ENCODE peak calls at places on chromosomes 11 and 22, in five cellular contexts. G is cardiac fibroblast, U is mammary epithelial cell, T is AG10803, V is heart right ventricle. N is an unnamed sample.

GRCh38 chr11:67381244-67381972 is 8.0 kb upstream of the CLCF1 start:
- DNase-seq in U (no peak), V (no peak), T (no peak), G (no peak), N (no peak)

GRCh38 chr11:12220305-12220704 is 109.9 kb downstream of the MICAL2 start:
- DNase-seq in V (peak), T (no peak), U (no peak), G (no peak), N (no peak)

GRCh38 chr11:94125408-94126120 is 3.1 kb upstream of the PANX1 start:
- DNase-seq in G (no peak), U (no peak), T (peak), V (no peak), N (no peak)

GRCh38 chr11:67349457-67349856 is 3.9 kb downstream of the POLD4 start:
- DNase-seq in V (no peak), U (no peak), G (no peak), T (no peak), N (no peak)

GRCh38 chr11:72446929-72447753 is 12.8 kb upstream of the CLPB start:
- DNase-seq in T (peak), V (peak), U (peak), G (peak), N (peak)

GRCh38 chr11:31797227-31798056 is 13.7 kb downstream of the PAX6 start:
- DNase-seq in V (no peak), T (no peak), G (no peak), U (no peak), N (no peak)

GRCh38 chr11:6646631-6647281 is 8.9 kb downstream of the DCHS1 start:
- DNase-seq in T (peak), V (peak), G (peak), U (no peak), N (peak)

GRCh38 chr11:104090767-104091166 is 54.3 kb downstream of the DDI1 start:
- DNase-seq in U (no peak), V (no peak), G (no peak), T (peak), N (no peak)

GRCh38 chr11:116108161-116108560 is 603.9 kb upstream of the CADM1 start:
- DNase-seq in U (no peak), T (no peak), G (no peak), V (no peak), N (no peak)

GRCh38 chr22:30313527-30314385 is 13.0 kb downstream of the TBC1D10A start:
- DNase-seq in V (no peak), U (peak), T (no peak), G (no peak), N (no peak)

GRCh38 chr22:23182289-23183106 is 2.2 kb downstream of the BCR start:
- DNase-seq in T (no peak), V (no peak), U (peak), G (no peak), N (peak)

GRCh38 chr11:34277166-34277565 is 80.6 kb downstream of the ABTB2 start:
- DNase-seq in V (no peak), T (no peak), U (no peak), G (no peak), N (no peak)

GRCh38 chr11:47109882-47110281 is 66.8 kb downstream of the ARFGAP2 start:
- DNase-seq in G (no peak), T (peak), U (no peak), V (no peak), N (no peak)

GRCh38 chr22:42991010-42991651 is 23.8 kb downstream of the PACSIN2 start:
- DNase-seq in G (peak), T (peak), V (no peak), U (peak), N (peak)

GRCh38 chr22:37753746-37754145 is 54.0 kb upstream of the GCAT start:
- DNase-seq in G (no peak), T (no peak), V (no peak), U (no peak), N (no peak)

GRCh38 chr11:15714641-15715399 is 600.1 kb downstream of the INSC start:
- DNase-seq in U (no peak), T (no peak), G (no peak), V (no peak), N (peak)

GRCh38 chr11:62266558-62266957 is 3.4 kb upstream of the SCGB2A2 start:
- DNase-seq in V (no peak), U (no peak), G (peak), T (no peak), N (peak)

GRCh38 chr11:32050256-32050655 is 40.6 kb upstream of the RCN1 start:
- DNase-seq in T (no peak), V (no peak), U (no peak), G (no peak), N (no peak)

GRCh38 chr11:2472428-2473186 is 27.8 kb downstream of the KCNQ1 start:
- DNase-seq in G (no peak), U (no peak), V (no peak), T (no peak), N (no peak)

GRCh38 chr11:2473361-2474058 is 28.7 kb downstream of the KCNQ1 start:
- DNase-seq in U (no peak), T (no peak), V (no peak), G (no peak), N (no peak)

GRCh38 chr11:2471804-2472096 is 26.9 kb downstream of the KCNQ1 start:
- DNase-seq in G (no peak), T (no peak), U (no peak), V (no peak), N (no peak)

GRCh38 chr11:2470495-2470894 is 25.7 kb downstream of the KCNQ1 start:
- DNase-seq in G (no peak), U (no peak), V (no peak), T (no peak), N (no peak)

DNA sequence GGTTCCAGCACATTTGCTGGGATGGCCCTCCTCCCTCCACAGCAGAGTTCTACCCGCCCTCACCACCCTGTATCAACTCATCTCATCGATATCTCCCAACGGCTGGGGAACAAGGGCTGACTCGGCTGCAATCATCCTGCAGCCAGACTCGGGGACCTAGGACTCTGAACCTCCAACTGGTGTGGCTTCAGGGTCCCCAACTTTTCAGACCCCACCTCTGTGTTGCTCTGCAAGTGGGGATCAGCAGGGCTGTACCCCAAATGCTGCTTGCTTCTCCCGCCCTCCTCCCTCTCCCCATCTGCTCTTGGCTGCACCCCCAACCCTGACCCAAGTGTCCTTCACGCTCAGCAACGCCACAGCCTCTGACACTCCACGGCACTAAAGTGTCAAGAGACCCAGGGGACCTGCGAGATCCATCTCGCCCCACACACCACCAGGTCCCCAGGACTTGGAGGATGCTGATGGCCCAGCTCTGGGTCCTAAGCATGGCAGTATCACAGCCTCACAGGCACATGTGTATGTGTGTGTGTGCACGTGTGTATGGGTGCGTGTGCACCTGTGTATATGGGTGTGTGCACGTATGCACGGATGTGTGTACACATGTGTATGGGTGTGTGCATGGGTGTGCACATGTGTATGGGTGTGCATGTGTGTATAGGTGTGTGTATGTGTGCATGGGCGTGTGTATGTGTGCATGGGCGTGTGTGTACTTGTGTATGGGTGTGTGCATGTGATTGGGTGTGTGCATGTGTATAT is 26.4 kb downstream of the KCNQ1 start:
- DNase-seq in U (no peak), G (no peak), V (no peak), T (no peak), N (no peak)
- TF ChIP-seq CTCF in U (no peak), G (no peak), V (no peak), T (no peak), N (no peak)

GRCh38 chr22:49964136-49964492 is 3.5 kb downstream of the PIM3 start:
- DNase-seq in V (no peak), U (no peak), G (no peak), T (no peak), N (no peak)

GRCh38 chr22:49963647-49964026 is 3.1 kb downstream of the PIM3 start:
- DNase-seq in V (no peak), G (no peak), U (no peak), T (no peak), N (no peak)

GRCh38 chr22:49966041-49966715 is 5.6 kb downstream of the PIM3 start:
- DNase-seq in G (no peak), T (no peak), U (no peak), V (no peak), N (no peak)

GRCh38 chr22:49965291-49966040 is 4.9 kb downstream of the PIM3 start:
- DNase-seq in G (no peak), U (no peak), T (no peak), V (no peak), N (no peak)

GRCh38 chr22:49964493-49965290 is 4.1 kb downstream of the PIM3 start:
- DNase-seq in V (peak), T (no peak), G (no peak), U (no peak), N (no peak)
- H3K4me3 ChIP-seq in V (peak), T (no peak), G (no peak), U (no peak), N (no peak)

DNA sequence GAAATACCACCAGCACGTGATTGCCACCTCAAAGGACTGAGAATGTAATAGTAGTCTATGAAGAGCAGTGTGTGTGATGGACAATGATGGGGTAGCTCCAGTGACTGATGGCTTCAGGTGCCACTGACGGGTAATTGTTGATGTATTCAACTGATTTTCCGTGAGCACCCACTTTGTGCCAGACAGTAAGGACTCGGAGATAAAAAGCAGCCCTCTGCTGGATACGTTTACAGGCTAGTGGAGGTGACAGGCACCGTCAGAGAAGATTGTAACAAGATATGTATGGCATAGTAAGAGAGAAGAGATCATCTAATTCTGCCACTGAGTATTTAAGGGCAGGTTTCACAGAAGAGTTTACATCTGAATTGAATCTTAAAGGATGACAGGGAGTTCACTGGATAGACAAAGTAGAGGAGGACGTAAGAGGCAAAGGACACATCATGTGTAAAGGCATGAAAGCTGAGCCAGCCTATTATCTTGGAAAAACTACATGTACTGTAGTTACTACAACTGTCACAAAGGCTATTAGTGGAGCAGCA is 1.1 kb upstream of the ENTHD1 start:
- DNase-seq in T (no peak), G (no peak), U (no peak), V (no peak), N (no peak)
- TF ChIP-seq CTCF in T (no peak), G (no peak), U (no peak), V (no peak), N (no peak)

GRCh38 chr11:2891291-2891690 is 5.7 kb upstream of the CDKN1C start:
- DNase-seq in T (no peak), G (no peak), V (no peak), U (no peak), N (peak)

GRCh38 chr11:2892215-2893020 is 6.8 kb upstream of the CDKN1C start:
- DNase-seq in G (peak), V (peak), U (no peak), T (peak), N (peak)

GRCh38 chr11:2893935-2894334 is 8.4 kb upstream of the CDKN1C start:
- DNase-seq in U (no peak), T (no peak), G (no peak), V (no peak), N (no peak)

GRCh38 chr11:2891901-2892214 is 6.3 kb upstream of the CDKN1C start:
- DNase-seq in V (peak), T (no peak), G (no peak), U (no peak), N (no peak)

DNA sequence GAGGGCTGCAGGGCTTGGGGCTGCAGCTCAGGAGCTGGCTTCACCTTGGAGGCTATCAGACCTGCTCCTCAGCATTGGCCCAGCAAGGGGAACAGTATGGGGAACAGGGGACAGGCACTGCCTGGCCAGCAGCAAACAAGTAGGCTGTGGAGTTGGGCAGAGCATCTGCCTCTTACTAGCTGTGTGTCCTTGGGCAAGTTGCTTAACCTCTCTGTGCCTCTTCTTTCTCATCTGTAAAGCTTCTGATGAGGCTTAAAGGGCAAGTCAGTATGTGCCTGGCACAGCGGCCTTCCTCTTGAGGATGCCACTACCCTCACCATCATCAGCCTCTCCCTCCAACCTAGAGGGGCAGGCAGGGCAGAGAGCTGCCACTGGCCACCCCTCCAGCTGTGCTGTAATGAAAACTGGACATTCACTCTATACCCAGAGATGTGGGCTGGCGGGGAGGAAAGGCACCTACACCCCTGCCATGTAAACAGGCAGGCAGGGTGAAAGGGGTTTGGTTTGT is 7.5 kb upstream of the CDKN1C start:
- DNase-seq in T (no peak), G (no peak), V (no peak), U (no peak), N (no peak)
- H3K4me3 ChIP-seq in T (peak), G (peak), V (peak), U (peak), N (peak)

GRCh38 chr11:124200671-124201070 is 17.5 kb downstream of the OR10D3 start:
- DNase-seq in V (no peak), U (no peak), T (no peak), G (no peak), N (no peak)
- TF ChIP-seq CTCF in V (no peak), U (no peak), T (no peak), G (no peak), N (no peak)

DNA sequence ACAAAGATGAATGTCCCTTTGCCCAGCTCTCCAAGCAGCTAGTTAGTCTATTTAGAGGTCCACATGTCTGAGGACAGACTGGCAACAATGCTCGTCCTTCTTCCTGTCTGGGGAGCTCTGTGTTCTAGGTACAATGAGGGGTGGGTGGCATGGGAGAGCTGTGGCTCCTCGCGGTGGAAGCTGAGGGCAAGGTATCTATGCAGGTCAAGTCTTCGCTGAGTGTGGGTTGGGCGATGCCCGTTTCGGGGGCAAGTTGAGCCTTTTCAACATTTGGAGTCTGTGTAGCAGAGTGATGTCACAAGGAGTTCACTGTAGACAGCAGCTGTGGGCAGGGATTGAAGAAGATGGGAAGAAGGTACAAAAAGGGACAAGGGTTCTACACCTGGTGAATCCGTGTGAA is 163.2 kb downstream of the FEZ1 start:
- DNase-seq in G (no peak), V (no peak), U (no peak), T (no peak), N (no peak)
- H3K4me3 ChIP-seq in G (no peak), V (no peak), U (no peak), T (no peak), N (no peak)

DNA sequence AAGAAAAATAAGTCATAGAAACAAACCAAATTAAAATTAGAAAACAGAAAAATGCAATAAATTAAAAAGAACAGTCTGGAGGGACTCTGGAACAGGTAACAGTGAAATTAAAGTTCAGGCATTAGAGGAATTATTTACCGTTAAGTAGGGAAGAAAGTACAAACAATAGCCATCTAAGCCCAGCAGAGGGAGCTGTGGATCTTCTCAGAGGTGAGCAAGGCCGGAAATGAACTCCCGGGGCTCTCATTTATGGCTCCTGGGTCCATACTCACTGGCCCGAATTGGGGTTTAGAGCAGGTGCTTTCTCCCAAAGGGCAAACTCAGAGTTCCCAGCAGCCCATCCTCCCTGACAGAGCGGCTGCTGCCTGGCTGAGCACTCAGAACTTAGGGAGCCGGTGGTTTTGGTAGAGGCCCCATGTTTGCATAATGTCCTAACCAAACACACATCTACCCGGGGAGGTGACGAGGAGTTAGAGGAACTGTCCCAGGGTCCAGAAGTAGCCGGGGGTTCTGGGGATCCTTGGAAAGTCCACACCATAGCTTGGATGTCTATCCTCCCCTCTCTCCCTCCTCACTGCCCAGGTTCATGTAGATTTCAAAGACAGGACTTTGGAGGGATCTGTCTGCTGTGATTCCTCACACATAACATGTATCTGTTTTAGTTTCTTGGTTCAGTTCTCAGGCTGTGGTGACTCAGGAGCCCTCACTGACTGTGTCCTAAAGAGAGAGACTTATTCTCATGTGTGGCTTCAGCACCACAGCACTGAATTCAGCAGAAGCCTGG is 87.7 kb upstream of the VPREB1 start:
- DNase-seq in U (peak), G (peak), T (peak), V (peak), N (peak)
- TF ChIP-seq CTCF in U (peak), G (peak), T (peak), V (peak), N (peak)

GRCh38 chr11:117144477-117145392 is 648 bp downstream of the PAFAH1B2 start:
- DNase-seq in U (peak), T (peak), G (peak), V (peak), N (peak)
- H3K4me3 ChIP-seq in U (peak), T (peak), G (peak), V (peak), N (peak)